ENCODE peak calls at places on chromosomes 2 and 18, in four cellular contexts. W is nephron progenitor cell, D is choroid plexus epithelial cell, S is GM10248. M is an unnamed sample.

GRCh38 chr18:46497129-46497528 is 159.9 kb downstream of the LOXHD1 start:
- DNase-seq in W (peak), D (peak), S (no peak), M (no peak)

GRCh38 chr18:46607926-46608325 is 49.1 kb downstream of the LOXHD1 start:
- DNase-seq in S (no peak), W (no peak), D (no peak), M (no peak)

GRCh38 chr2:120509213-120509815 is 163.4 kb downstream of the INHBB start:
- DNase-seq in W (no peak), S (no peak), D (no peak), M (no peak)

GRCh38 chr2:148596033-148596432 is 48.5 kb upstream of the EPC2 start:
- DNase-seq in D (no peak), W (no peak), S (no peak), M (no peak)

GRCh38 chr18:51241226-51241625 is 43.7 kb upstream of the MEX3C start:
- DNase-seq in S (no peak), W (no peak), D (no peak), M (no peak)

GRCh38 chr2:72953976-72954375 is 36.7 kb downstream of the EMX1 start:
- DNase-seq in D (no peak), S (no peak), W (no peak), M (no peak)

GRCh38 chr2:196170681-196171247 is 614 bp downstream of the STK17B start:
- DNase-seq in D (peak), S (no peak), W (no peak), M (peak)

GRCh38 chr2:86623549-86624547 is at the start of gene RNF103:
- DNase-seq in S (peak), W (peak), D (peak), M (peak)

GRCh38 chr2:152247337-152247695 is 71.8 kb upstream of the STAM2 start:
- DNase-seq in S (no peak), D (no peak), W (no peak), M (no peak)

GRCh38 chr2:174218773-174219172 is 29.6 kb downstream of the OLA1 start:
- DNase-seq in S (no peak), W (no peak), D (no peak), M (no peak)

GRCh38 chr2:105596522-105596921 is 148.2 kb upstream of the NCK2 start:
- DNase-seq in W (no peak), S (no peak), D (no peak), M (no peak)

GRCh38 chr2:105597011-105597830 is 147.5 kb upstream of the NCK2 start:
- DNase-seq in S (no peak), D (no peak), W (no peak), M (no peak)

GRCh38 chr2:105593221-105593967 is 151.3 kb upstream of the NCK2 start:
- DNase-seq in D (no peak), W (no peak), S (no peak), M (no peak)

GRCh38 chr2:105597831-105598293 is 146.8 kb upstream of the NCK2 start:
- DNase-seq in W (no peak), D (no peak), S (no peak), M (no peak)

DNA sequence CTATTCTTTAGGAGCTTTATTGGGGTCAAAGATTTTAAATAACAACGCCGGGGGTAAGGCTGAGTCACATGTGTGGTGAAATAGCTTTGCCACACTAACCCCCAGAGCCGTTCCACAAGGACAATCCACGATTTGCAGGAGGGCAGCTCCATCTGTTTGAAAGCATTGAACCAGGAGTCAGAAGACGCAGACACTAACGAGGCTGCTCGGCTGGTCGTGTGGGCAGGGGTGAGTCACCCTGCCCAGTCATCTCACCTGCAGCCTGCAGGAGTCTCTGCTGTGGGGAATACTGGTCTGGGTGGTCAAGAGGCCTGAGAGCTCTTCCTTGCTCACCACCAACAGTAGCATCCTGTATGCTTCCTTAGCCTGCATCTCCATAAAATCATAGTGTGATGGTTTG is 149.2 kb upstream of the NCK2 start:
- DNase-seq in D (no peak), S (no peak), W (no peak), M (no peak)
- TF ChIP-seq CTCF in D (no peak), S (no peak), W (no peak), M (no peak)

GRCh38 chr18:24428709-24429108 is 2.2 kb downstream of the IMPACT start:
- DNase-seq in D (no peak), W (no peak), S (no peak), M (no peak)
- TF ChIP-seq CTCF in D (peak), W (no peak), S (no peak), M (no peak)

GRCh38 chr2:77434880-77435279 is 87.3 kb downstream of the LRRTM4 start:
- DNase-seq in D (no peak), S (no peak), W (no peak), M (no peak)
- TF ChIP-seq CTCF in D (no peak), S (no peak), W (peak), M (no peak)

GRCh38 chr18:48777737-48778111 is 173.0 kb downstream of the SMAD7 start:
- DNase-seq in W (no peak), S (no peak), D (peak), M (no peak)
- TF ChIP-seq CTCF in W (no peak), S (no peak), D (peak), M (no peak)

GRCh38 chr2:222024934-222025890 is 273.6 kb downstream of the PAX3 start:
- DNase-seq in D (peak), S (peak), W (peak), M (no peak)
- TF ChIP-seq CTCF in D (peak), S (peak), W (peak), M (peak)

GRCh38 chr2:168119519-168120141 is 127.8 kb downstream of the STK39 start:
- DNase-seq in W (peak), S (peak), D (peak), M (peak)

GRCh38 chr2:168118733-168119518 is 128.5 kb downstream of the STK39 start:
- DNase-seq in D (peak), S (no peak), W (peak), M (peak)

GRCh38 chr2:168114619-168115018 is 132.8 kb downstream of the STK39 start:
- DNase-seq in W (no peak), S (no peak), D (no peak), M (no peak)

GRCh38 chr2:168114021-168114420 is 133.4 kb downstream of the STK39 start:
- DNase-seq in W (no peak), D (peak), S (no peak), M (no peak)

DNA sequence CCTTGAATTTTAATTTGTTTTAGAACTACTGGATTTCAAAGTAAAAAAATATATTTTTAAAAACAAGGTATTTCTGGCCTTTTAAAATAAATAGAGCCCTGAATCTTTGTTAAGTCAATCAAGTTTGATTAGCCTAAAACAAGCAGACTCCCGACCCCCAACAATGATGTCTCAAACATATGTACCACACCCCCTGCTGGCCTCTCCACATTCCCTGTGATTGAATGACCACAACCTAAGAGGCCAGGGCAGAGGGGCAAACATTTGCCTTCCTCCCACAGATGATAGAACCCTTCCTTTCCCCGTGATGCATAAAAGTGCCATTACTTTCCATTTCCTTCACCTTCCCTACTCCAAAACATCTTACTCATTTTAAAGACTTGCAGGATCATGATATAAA is 130.9 kb downstream of the STK39 start:
- DNase-seq in W (peak), S (no peak), D (peak), M (no peak)
- TF ChIP-seq CTCF in W (peak), S (no peak), D (peak), M (peak)

GRCh38 chr2:111961663-111962062 is 63.3 kb downstream of the MERTK start:
- DNase-seq in D (peak), W (no peak), S (no peak), M (no peak)

GRCh38 chr2:111957872-111958354 is 59.5 kb downstream of the MERTK start:
- DNase-seq in D (no peak), W (no peak), S (no peak), M (no peak)

GRCh38 chr2:111954602-111955332 is 56.4 kb downstream of the MERTK start:
- DNase-seq in D (no peak), W (peak), S (no peak), M (no peak)

GRCh38 chr2:111952871-111953497 is 54.6 kb downstream of the MERTK start:
- DNase-seq in W (no peak), D (no peak), S (no peak), M (no peak)

DNA sequence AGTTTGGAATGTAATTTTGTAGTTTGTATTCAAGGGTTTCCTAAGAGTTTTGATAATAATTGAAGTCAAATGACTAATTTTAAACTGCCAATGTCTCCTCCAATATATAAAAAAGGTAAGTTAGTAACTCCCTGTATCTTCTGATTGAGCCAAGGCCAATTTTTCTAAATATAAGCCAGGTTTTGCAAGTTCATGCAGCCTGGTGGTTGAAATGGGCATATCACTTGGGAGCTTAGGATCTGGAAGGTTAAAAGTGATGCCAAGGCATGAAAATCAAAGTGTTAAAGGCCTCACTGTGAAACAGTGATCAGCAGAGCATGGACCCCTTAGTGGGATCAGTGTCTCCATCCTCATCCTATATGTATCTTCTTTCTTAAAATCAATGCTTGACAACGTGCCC is 60.5 kb downstream of the MERTK start:
- DNase-seq in S (no peak), D (no peak), W (no peak), M (no peak)
- TF ChIP-seq CTCF in S (no peak), D (peak), W (no peak), M (peak)

DNA sequence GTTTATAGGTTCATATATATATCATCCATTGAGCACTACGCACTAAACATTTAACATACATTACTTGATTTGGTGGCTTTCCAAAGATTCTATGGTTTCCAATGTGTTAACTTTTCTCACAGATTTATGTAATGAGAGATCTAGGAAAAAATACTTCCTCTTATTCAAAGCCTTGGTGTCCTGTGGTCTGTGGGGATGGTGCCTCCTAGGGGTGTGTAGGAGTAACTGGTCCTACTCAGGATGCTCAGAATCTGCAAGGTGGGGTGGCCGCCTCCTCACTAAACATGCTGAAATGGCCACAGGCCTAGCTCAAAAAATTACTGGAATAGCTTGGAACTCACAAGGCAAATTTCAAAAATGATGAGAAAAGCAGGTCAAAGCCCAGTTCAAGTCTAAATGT is 11.6 kb downstream of the GPR55 start:
- DNase-seq in W (no peak), S (no peak), D (peak), M (no peak)
- TF ChIP-seq CTCF in W (peak), S (peak), D (peak), M (peak)

GRCh38 chr2:241304039-241304670 is 11.3 kb downstream of the HDLBP start:
- DNase-seq in D (no peak), W (no peak), S (no peak), M (no peak)
- TF ChIP-seq CTCF in D (no peak), W (no peak), S (no peak), M (no peak)